ENCODE peak calls at places on chromosomes 2 and 18, in eight cellular contexts. Z is GM03348, Q is tibial nerve, H is RCC 7860, X is Daoy, Y is K562, M is NCI-H1105 treated with DMSO at 0.1 percent for 48 hours, B is posterior vena cava. K is an unnamed sample.

GRCh38 chr2:15092691-15093090 is 460.2 kb downstream of the LRATD1 start:
- DNase-seq in H (no peak), X (no peak), B (no peak), Z (no peak), Q (no peak), M (no peak), Y (no peak), K (no peak)

GRCh38 chr18:79221136-79221535 is 151.9 kb downstream of the ATP9B start:
- DNase-seq in Q (no peak), X (no peak), B (no peak), Z (no peak), M (no peak), Y (no peak), H (no peak), K (no peak)

GRCh38 chr2:126645211-126645618 is 10.7 kb upstream of the GYPC start:
- DNase-seq in Q (no peak), H (no peak), Z (no peak), X (no peak), M (no peak), B (no peak), Y (peak; percentile 74), K (no peak)

GRCh38 chr2:29398384-29399237 is 283.4 kb downstream of the CLIP4 start:
- DNase-seq in H (no peak), Y (no peak), Z (no peak), X (peak; percentile 65), Q (no peak), M (peak; percentile 21), B (no peak), K (no peak)

GRCh38 chr2:46254474-46254873 is 42.7 kb upstream of the EPAS1 start:
- DNase-seq in B (no peak), Y (no peak), X (no peak), Q (no peak), M (no peak), H (no peak), Z (no peak), K (no peak)

GRCh38 chr2:210147614-210148013 is 23.6 kb downstream of the KANSL1L start:
- DNase-seq in M (no peak), H (no peak), X (no peak), Y (no peak), Q (no peak), B (no peak), Z (no peak), K (no peak)

GRCh38 chr18:55387139-55387984 is 200.6 kb downstream of the TCF4 start:
- DNase-seq in Z (no peak), H (no peak), X (no peak), M (no peak), Y (peak; percentile 11), B (no peak), Q (no peak), K (no peak)

GRCh38 chr18:71242981-71243380 is 954.1 kb downstream of the SOCS6 start:
- DNase-seq in H (no peak), Q (no peak), Y (no peak), Z (no peak), X (no peak), B (no peak), M (no peak), K (no peak)

GRCh38 chr2:19900536-19901200 is 1.1 kb downstream of the TTC32 start:
- DNase-seq in Y (peak; percentile 9), Q (no peak), H (no peak), Z (no peak), B (no peak), M (peak; percentile 15), X (peak; percentile 16), K (no peak)

GRCh38 chr2:235083822-235084221 is 132.0 kb downstream of the SH3BP4 start:
- DNase-seq in Q (no peak), Y (no peak), B (no peak), M (no peak), H (peak; percentile 67), X (no peak), Z (no peak), K (no peak)

GRCh38 chr2:227720680-227721079 is 2.9 kb upstream of the SLC19A3 start:
- DNase-seq in Z (no peak), B (no peak), Y (no peak), X (no peak), H (no peak), M (no peak), Q (no peak), K (no peak)

GRCh38 chr2:223315813-223316212 is 263.8 kb downstream of the KCNE4 start:
- DNase-seq in B (no peak), X (peak; percentile 9), Y (no peak), M (no peak), Q (no peak), Z (peak; percentile 18), H (no peak), K (no peak)

GRCh38 chr2:20455076-20455587 is 8.3 kb downstream of the RHOB start:
- DNase-seq in M (no peak), Y (no peak), Q (no peak), Z (no peak), B (peak; percentile 24), H (no peak), X (no peak), K (no peak)